ENCODE peak calls at places on chromosomes 5 and 9, in five cellular contexts. J is AG04450; H is GM23338; L is heart left ventricle; F is CD8-positive, alpha-beta T cell. R is an unnamed sample.

GRCh38 chr9:81035171-81035570 is 654.2 kb downstream of the TLE1 start:
- DNase-seq in H (no peak), L (no peak), J (no peak), F (no peak), R (no peak)

GRCh38 chr9:134361426-134361825 is 35.2 kb downstream of the RXRA start:
- DNase-seq in F (no peak), L (no peak), J (no peak), H (no peak), R (no peak)

GRCh38 chr9:104810421-104811339 is 46.8 kb downstream of the NIPSNAP3B start:
- DNase-seq in J (no peak), L (peak; percentile 18), H (peak; percentile 22), F (no peak), R (peak; percentile 43)

GRCh38 chr5:73963021-73963420 is 337.0 kb downstream of the ARHGEF28 start:
- DNase-seq in H (no peak), L (no peak), J (no peak), F (no peak), R (peak; percentile 77)

GRCh38 chr9:105064248-105065118 is 136.5 kb upstream of the ABCA1 start:
- DNase-seq in L (peak; percentile 90), H (peak; percentile 25), F (no peak), J (peak; percentile 92), R (peak; percentile 98)

GRCh38 chr9:113738898-113739604 is 137.1 kb upstream of the ZNF618 start:
- DNase-seq in F (no peak), J (no peak), H (peak; percentile 64), L (no peak), R (no peak)

GRCh38 chr5:86570427-86571083 is 47.2 kb upstream of the COX7C start:
- DNase-seq in L (no peak), J (no peak), H (no peak), F (no peak), R (no peak)

GRCh38 chr9:89746385-89747116 is 141.7 kb downstream of the GADD45G start:
- DNase-seq in F (no peak), L (peak; percentile 50), J (no peak), H (no peak), R (no peak)

GRCh38 chr5:81147970-81148571 is 85.1 kb upstream of the CKMT2 start:
- DNase-seq in H (no peak), L (no peak), F (no peak), J (no peak), R (no peak)

GRCh38 chr5:41748631-41749030 is 121.6 kb downstream of the OXCT1 start:
- DNase-seq in J (no peak), L (no peak), H (no peak), F (no peak), R (peak; percentile 73)

GRCh38 chr5:150636391-150637244 is 3.8 kb upstream of the SYNPO start:
- DNase-seq in J (no peak), L (peak; percentile 70), F (no peak), H (no peak), R (peak; percentile 84)

GRCh38 chr9:127734247-127734746 is 797 bp downstream of the TOR2A start:
- DNase-seq in F (no peak), L (no peak), J (no peak), H (no peak), R (no peak)

GRCh38 chr9:112753725-112754124 is 3.2 kb downstream of the SNX30 start:
- DNase-seq in L (no peak), H (no peak), J (peak; percentile 67), F (no peak), R (peak; percentile 77)

GRCh38 chr5:17278931-17279330 is 61.5 kb downstream of the BASP1 start:
- DNase-seq in F (no peak), H (no peak), J (no peak), L (no peak), R (no peak)

GRCh38 chr5:2833513-2833912 is 82.0 kb upstream of the IRX2 start:
- DNase-seq in H (no peak), F (no peak), J (no peak), L (no peak), R (no peak)

GRCh38 chr9:106405871-106406435 is 457.0 kb upstream of the ZNF462 start:
- DNase-seq in L (no peak), H (peak; percentile 18), F (no peak), J (no peak), R (peak; percentile 24)

GRCh38 chr5:37773809-37774208 is 66.0 kb downstream of the GDNF start:
- DNase-seq in J (no peak), L (no peak), H (no peak), F (no peak), R (no peak)

GRCh38 chr9:109232449-109232848 is 65.4 kb upstream of the FRRS1L start:
- DNase-seq in H (no peak), L (no peak), J (no peak), F (no peak), R (peak; percentile 94)

GRCh38 chr9:92496401-92496800 is 14.1 kb upstream of the ASPN start:
- DNase-seq in J (no peak), H (no peak), F (no peak), L (no peak), R (no peak)

GRCh38 chr9:134243778-134244467 is 79.6 kb upstream of the RNU6ATAC start:
- DNase-seq in L (no peak), H (no peak), J (peak; percentile 21), F (no peak), R (no peak)

GRCh38 chr9:2234371-2234893 is 219.3 kb downstream of the SMARCA2 start:
- DNase-seq in J (no peak), F (no peak), H (no peak), L (no peak), R (peak; percentile 67)

GRCh38 chr5:97281257-97281656 is 98.2 kb upstream of the RIOK2 start:
- DNase-seq in J (no peak), L (no peak), H (no peak), F (no peak), R (no peak)

GRCh38 chr9:96874947-96875459 is 20.7 kb upstream of the ZNF782 start:
- DNase-seq in F (no peak), H (no peak), L (no peak), J (no peak), R (peak; percentile 96)

GRCh38 chr9:19757745-19758144 is 31.1 kb downstream of the SLC24A2 start:
- DNase-seq in L (no peak), J (no peak), F (no peak), H (no peak), R (no peak)

GRCh38 chr5:169063269-169063919 is 237.5 kb downstream of the SLIT3 start:
- DNase-seq in L (no peak), J (no peak), H (peak; percentile 47), F (no peak), R (no peak)

GRCh38 chr5:127426661-127427060 is 90.8 kb upstream of the PRRC1 start:
- DNase-seq in H (no peak), F (no peak), J (no peak), L (no peak), R (no peak)

GRCh38 chr9:112050544-112051475 is 124.3 kb downstream of the SUSD1 start:
- DNase-seq in J (peak; percentile 92), L (peak; percentile 44), F (no peak), H (no peak), R (peak; percentile 80)

GRCh38 chr5:37723147-37723961 is 116.5 kb downstream of the GDNF start:
- DNase-seq in H (peak; percentile 74), L (no peak), F (no peak), J (no peak), R (peak; percentile 14)

GRCh38 chr5:29150840-29151239 is 2042.6 kb upstream of the CDH6 start:
- DNase-seq in L (no peak), F (no peak), J (no peak), H (peak; percentile 63), R (no peak)

GRCh38 chr5:149358294-149358651 is 427 bp downstream of the PCYOX1L start:
- DNase-seq in F (no peak), J (no peak), H (peak; percentile 29), L (peak; percentile 52), R (peak; percentile 10)

GRCh38 chr5:18119156-18119785 is 485.0 kb downstream of the TAF11L14 start:
- DNase-seq in F (no peak), J (no peak), H (peak; percentile 60), L (no peak), R (no peak)

GRCh38 chr9:42852133-42852532 is 668.7 kb downstream of the SPATA31A6 start:
- DNase-seq in L (peak; percentile 54), F (no peak), H (peak; percentile 71), J (no peak), R (peak; percentile 86)

GRCh38 chr5:135671052-135671451 is 92.3 kb upstream of the CXCL14 start:
- DNase-seq in J (no peak), L (no peak), H (no peak), F (no peak), R (peak; percentile 65)

GRCh38 chr5:2239237-2239910 is 356.6 kb upstream of the IRX4 start:
- DNase-seq in F (no peak), L (no peak), J (no peak), H (no peak), R (no peak)

GRCh38 chr9:121562261-121562780 is 62.7 kb upstream of the GGTA1 start:
- DNase-seq in H (no peak), J (no peak), F (no peak), L (no peak), R (peak; percentile 87)

GRCh38 chr5:25862276-25862675 is 1176.1 kb downstream of the CDH9 start:
- DNase-seq in H (peak; percentile 44), L (no peak), J (no peak), F (no peak), R (no peak)

GRCh38 chr5:2752875-2753435 is 1.5 kb upstream of the IRX2 start:
- DNase-seq in L (no peak), J (no peak), H (peak; percentile 50), F (no peak), R (peak; percentile 56)

GRCh38 chr9:132554755-132555154 is 27.7 kb upstream of the BARHL1 start:
- DNase-seq in F (no peak), J (no peak), H (no peak), L (no peak), R (no peak)
- TF ChIP-seq CTCF in F (no peak), J (no peak), H (no peak), L (no peak), R (no peak)

GRCh38 chr9:136712690-136713554 is 550 bp downstream of the DIPK1B start:
- DNase-seq in F (no peak), L (no peak), H (no peak), J (no peak), R (no peak)
- H3K4me3 ChIP-seq in F (no peak overlapping the region), L (peak overlapping the region; percentile 74), H (peak overlapping the region; percentile 75), J (peak overlapping the region; percentile 44), R (peak overlapping the region; percentile 15)

DNA sequence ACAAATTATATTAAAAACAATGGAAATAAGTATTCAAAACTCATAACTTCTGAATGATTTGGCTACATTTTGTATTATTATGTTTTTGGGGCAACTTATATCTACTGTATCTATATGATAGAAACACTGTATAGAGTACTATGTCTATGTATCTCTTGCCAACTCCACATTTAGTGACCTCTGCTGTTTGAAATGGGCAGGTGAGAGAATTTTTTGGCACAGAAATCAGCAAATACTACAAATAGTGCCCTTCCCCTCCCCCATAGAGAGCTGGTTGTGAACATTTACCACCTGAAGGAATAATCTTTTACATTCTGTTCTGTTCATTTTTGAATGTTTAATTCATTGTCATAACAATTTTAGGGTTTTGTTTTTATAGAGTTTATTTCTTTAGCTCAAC is 545.3 kb downstream of the PDE4D start:
- DNase-seq in H (peak; percentile 30), J (no peak), L (no peak), F (no peak), R (peak; percentile 24)
- TF ChIP-seq CTCF in H (no peak), J (no peak), L (no peak), F (no peak), R (peak; percentile 27)

GRCh38 chr5:22970956-22971618 is 117.9 kb upstream of the CDH12 start:
- DNase-seq in H (no peak), L (no peak), F (no peak), J (no peak), R (no peak)

GRCh38 chr5:22968386-22968785 is 115.2 kb upstream of the CDH12 start:
- DNase-seq in H (no peak), L (no peak), F (no peak), J (no peak), R (no peak)

GRCh38 chr5:22965960-22966359 is 112.8 kb upstream of the CDH12 start:
- DNase-seq in J (no peak), F (no peak), L (no peak), H (no peak), R (no peak)
- H3K4me3 ChIP-seq in J (no peak overlapping the region), F (no peak overlapping the region), L (no peak overlapping the region), H (no peak overlapping the region), R (no peak overlapping the region)